ENCODE peak calls at places on chromosomes 7 and 10, in six cellular contexts. W is astrocyte of the spinal cord; V is CD8-positive, alpha-beta memory T cell; E is mucosa of descending colon; B is DMS79; I is NCI-H1092. M is an unnamed sample.

GRCh38 chr10:83432296-83433045 is 706.8 kb upstream of the GHITM start:
- DNase-seq in B (no peak), I (no peak), V (no peak), W (no peak), E (no peak), M (no peak)

GRCh38 chr7:93006480-93007095 is 111.2 kb downstream of the SAMD9 start:
- DNase-seq in W (no peak), V (no peak), B (no peak), I (no peak), E (peak; percentile 26), M (no peak)

GRCh38 chr7:26667514-26668133 is 196.8 kb downstream of the SKAP2 start:
- DNase-seq in E (peak; percentile 76), V (no peak), I (peak; percentile 98), W (peak; percentile 93), B (peak; percentile 95), M (peak; percentile 90)

GRCh38 chr10:116594525-116595035 is 3.8 kb downstream of the PNLIPRP1 start:
- DNase-seq in V (no peak), B (no peak), E (no peak), W (no peak), I (no peak), M (no peak)

GRCh38 chr10:28282341-28282740 is 20.5 kb downstream of the MPP7 start:
- DNase-seq in I (no peak), V (no peak), E (no peak), W (no peak), B (no peak), M (no peak)

GRCh38 chr7:173120-173918 is 19.1 kb upstream of the FAM20C start:
- DNase-seq in V (no peak), I (no peak), W (no peak), E (no peak), B (no peak), M (no peak)

GRCh38 chr7:139054101-139054500 is 18.3 kb upstream of the ZC3HAV1L start:
- DNase-seq in B (no peak), I (no peak), E (no peak), V (no peak), W (no peak), M (no peak)

GRCh38 chr10:30775779-30776591 is 146.4 kb upstream of the LYZL2 start:
- DNase-seq in I (no peak), E (no peak), B (no peak), V (no peak), W (peak; percentile 87), M (no peak)

GRCh38 chr10:81096558-81096957 is 558.9 kb downstream of the SH2D4B start:
- DNase-seq in B (no peak), V (no peak), I (no peak), W (no peak), E (no peak), M (no peak)

GRCh38 chr7:1224093-1224702 is 8.5 kb upstream of the UNCX start:
- DNase-seq in I (no peak), W (no peak), B (no peak), V (no peak), E (no peak), M (no peak)

GRCh38 chr7:95589031-95589430 is 7.3 kb downstream of the PDK4 start:
- DNase-seq in V (no peak), B (no peak), I (no peak), W (no peak), E (no peak), M (no peak)

GRCh38 chr7:75971961-75972763 is 22.2 kb downstream of the TMEM120A start:
- DNase-seq in E (no peak), I (no peak), B (no peak), W (no peak), V (no peak), M (no peak)

GRCh38 chr10:133394064-133394663 is at the start of gene MTG1:
- DNase-seq in B (peak; percentile 57), W (peak; percentile 90), V (peak; percentile 91), I (peak; percentile 86), E (peak; percentile 94), M (peak; percentile 72)

GRCh38 chr7:158976468-158976848 is 120.1 kb downstream of the DYNC2I1 start:
- DNase-seq in B (no peak), V (no peak), I (no peak), E (no peak), W (no peak), M (no peak)

GRCh38 chr7:116911799-116912198 is 41.5 kb upstream of the ST7 start:
- DNase-seq in E (no peak), V (no peak), W (no peak), I (no peak), B (no peak), M (no peak)

GRCh38 chr7:31418928-31419327 is 78.4 kb upstream of the NEUROD6 start:
- DNase-seq in V (no peak), E (no peak), I (no peak), B (no peak), W (no peak), M (no peak)

M was measured in NCI-H187.